ENCODE peak calls at places on chromosomes 11 and 22, in seven cellular contexts. D is H54; Z is HTR-8/SVneo; P is activated T-helper 1 cell treated with anti-CD3 and anti-CD28 coated beads, Interleukin-12 subunit alpha, Interleukin-12 subunit beta, Interleukin-2, Interleukin-4 antibody, amounts not matched to agents 30 ng/mL and 10 ng/mL and 1 ng/mL, durations not matched to agents 14 hours and 24 hours and 36 hours; K is naive thymus-derived CD8-positive, alpha-beta T cell; L is MV-4-11; Y is NCI-H187 treated with DMSO at 0.1 percent for 48 hours. J is an unnamed sample.

GRCh38 chr11:130782361-130783221 is 133.7 kb downstream of the SNX19 start:
- DNase-seq in Z (no peak), K (no peak), L (no peak), D (no peak), Y (no peak), P (no peak), J (no peak)

GRCh38 chr11:128660957-128661356 is 32.9 kb upstream of the FLI1 start:
- DNase-seq in L (peak; percentile 72), Y (no peak), Z (no peak), K (no peak), P (no peak), D (no peak), J (peak; percentile 60)

GRCh38 chr22:31243339-31244043 is 31.4 kb downstream of the LIMK2 start:
- DNase-seq in L (no peak), D (no peak), K (no peak), Z (no peak), Y (no peak), P (no peak), J (no peak)

GRCh38 chr11:94747136-94748110 is 20.7 kb upstream of the AMOTL1 start:
- DNase-seq in K (no peak), P (no peak), Y (no peak), L (no peak), D (no peak), Z (no peak), J (no peak)

GRCh38 chr22:39314251-39314971 is 5.0 kb downstream of the RPL3 start:
- DNase-seq in Z (no peak), D (no peak), P (no peak), L (no peak), K (no peak), Y (no peak), J (no peak)

GRCh38 chr11:7668911-7669310 is 4.4 kb downstream of the CYB5R2 start:
- DNase-seq in D (no peak), Z (no peak), Y (no peak), L (no peak), K (no peak), P (no peak), J (no peak)

GRCh38 chr11:123055132-123055924 is 6.6 kb downstream of the HSPA8 start:
- DNase-seq in D (no peak), P (no peak), K (no peak), Z (no peak), Y (no peak), L (no peak), J (no peak)

GRCh38 chr11:117200813-117201515 is 1.8 kb downstream of the TAGLN start:
- DNase-seq in Z (no peak), K (no peak), Y (no peak), P (no peak), L (no peak), D (no peak), J (no peak)

GRCh38 chr11:29534831-29535230 is 482.0 kb downstream of the KCNA4 start:
- DNase-seq in Y (no peak), P (no peak), L (no peak), Z (no peak), K (no peak), D (no peak), J (no peak)

GRCh38 chr11:23569547-23569946 is 709.3 kb upstream of the CCDC179 start:
- DNase-seq in Y (no peak), D (no peak), L (no peak), P (no peak), Z (no peak), K (no peak), J (no peak)

GRCh38 chr11:115409691-115410220 is 94.5 kb downstream of the CADM1 start:
- DNase-seq in L (no peak), P (no peak), Y (peak; percentile 84), D (no peak), K (no peak), Z (no peak), J (no peak)

GRCh38 chr11:66728760-66729385 is at the start of gene SPTBN2:
- DNase-seq in P (no peak), K (no peak), Z (no peak), D (no peak), Y (no peak), L (no peak), J (no peak)

GRCh38 chr11:58900479-58901420 is 38.5 kb upstream of the GLYATL1 start:
- DNase-seq in D (peak; percentile 70), P (peak; percentile 9), Y (no peak), K (peak; percentile 8), L (peak; percentile 67), Z (peak; percentile 32), J (peak; percentile 31)

GRCh38 chr11:26109658-26110393 is 222.1 kb upstream of the ANO3 start:
- DNase-seq in P (no peak), Y (no peak), L (no peak), Z (no peak), K (no peak), D (no peak), J (no peak)

J was measured in AML-193.